ENCODE peak calls at places on chromosomes 1 and 21, in seven cellular contexts. D is GM23248, A is HCT116, R is PC-3, M is OCI-LY7, F is hepatocyte, N is MM.1S. B is an unnamed sample.

GRCh38 chr1:54553781-54554313 is 5.8 kb downstream of the ACOT11 start:
- DNase-seq in R (no peak), D (no peak), M (no peak), N (no peak), A (no peak), F (no peak), B (no peak)

GRCh38 chr1:37879865-37880264 is 20.5 kb upstream of the MTF1 start:
- DNase-seq in F (peak), R (no peak), M (no peak), D (no peak), N (no peak), A (no peak), B (no peak)

GRCh38 chr1:39061951-39062350 is 35.8 kb downstream of the NDUFS5 start:
- DNase-seq in M (no peak), A (no peak), N (no peak), R (peak), F (no peak), D (no peak), B (no peak)

GRCh38 chr1:244837597-244838258 is 2.3 kb downstream of the COX20 start:
- DNase-seq in F (no peak), A (no peak), N (no peak), D (no peak), M (peak), R (no peak), B (no peak)

GRCh38 chr1:177385760-177386698 is 215.3 kb downstream of the BRINP2 start:
- DNase-seq in A (no peak), D (peak), M (no peak), F (no peak), R (peak), N (no peak), B (peak)

GRCh38 chr1:39130297-39130696 is 74.2 kb upstream of the MACF1 start:
- DNase-seq in A (no peak), R (peak), N (no peak), M (no peak), F (no peak), D (peak), B (no peak)

GRCh38 chr1:18743233-18743632 is 112.6 kb downstream of the PAX7 start:
- DNase-seq in N (no peak), R (no peak), F (no peak), M (no peak), D (no peak), A (peak), B (peak)

GRCh38 chr1:154791292-154792278 is 78.5 kb downstream of the KCNN3 start:
- DNase-seq in M (peak), D (peak), A (peak), N (peak), F (peak), R (peak), B (no peak)

GRCh38 chr1:180923887-180924286 is 11.2 kb downstream of the KIAA1614 start:
- DNase-seq in R (no peak), N (no peak), M (no peak), D (no peak), A (no peak), F (no peak), B (no peak)

GRCh38 chr1:58857673-58858343 is 74.0 kb upstream of the JUN start:
- DNase-seq in R (no peak), F (no peak), M (no peak), D (no peak), A (no peak), N (peak), B (no peak)

GRCh38 chr1:173205146-173206051 is 1.7 kb downstream of the TNFSF4 start:
- DNase-seq in R (no peak), D (peak), N (peak), A (no peak), F (peak), M (no peak), B (no peak)

GRCh38 chr1:66271904-66272254 is 262.1 kb upstream of the SGIP1 start:
- DNase-seq in M (peak), F (no peak), A (no peak), D (peak), N (no peak), R (peak), B (no peak)

GRCh38 chr1:183385746-183386145 is 32.4 kb downstream of the NMNAT2 start:
- DNase-seq in N (no peak), F (no peak), R (no peak), A (no peak), M (no peak), D (peak), B (no peak)

GRCh38 chr1:186429017-186429416 is 31.9 kb downstream of the PDC start:
- DNase-seq in A (no peak), D (peak), R (no peak), M (no peak), F (no peak), N (no peak), B (no peak)

GRCh38 chr21:39564200-39564599 is 48.5 kb upstream of the B3GALT5 start:
- DNase-seq in N (no peak), M (no peak), D (no peak), R (no peak), A (no peak), F (no peak), B (no peak)

GRCh38 chr1:207304710-207305151 is 16.7 kb upstream of the CD55 start:
- DNase-seq in D (no peak), A (peak), N (no peak), F (no peak), R (peak), M (no peak), B (no peak)

GRCh38 chr1:201295346-201295745 is 12.0 kb downstream of the PKP1 start:
- DNase-seq in N (no peak), A (no peak), M (no peak), F (no peak), R (no peak), D (peak), B (peak)

GRCh38 chr1:24768873-24769605 is 23.8 kb downstream of the CLIC4 start:
- DNase-seq in A (no peak), F (no peak), R (no peak), D (peak), M (no peak), N (no peak), B (no peak)

GRCh38 chr1:25909062-25909461 is 2.8 kb upstream of the STMN1 start:
- DNase-seq in N (no peak), D (no peak), A (no peak), F (no peak), R (no peak), M (no peak), B (no peak)

GRCh38 chr1:247184254-247184653 is 12.4 kb upstream of the ZNF124 start:
- DNase-seq in D (no peak), R (no peak), N (no peak), A (no peak), F (no peak), M (no peak), B (no peak)

GRCh38 chr1:90707363-90707710 is 9.8 kb downstream of the BARHL2 start:
- DNase-seq in A (no peak), M (no peak), N (no peak), F (peak), D (peak), R (peak), B (peak)

GRCh38 chr1:108722292-108722691 is 9.6 kb downstream of the FNDC7 start:
- DNase-seq in N (peak), R (no peak), D (peak), M (no peak), F (no peak), A (no peak), B (no peak)

GRCh38 chr1:61606448-61607312 is 118.3 kb downstream of the TM2D1 start:
- DNase-seq in F (no peak), R (peak), M (no peak), A (no peak), D (peak), N (no peak), B (no peak)

GRCh38 chr1:61853545-61853944 is 111.3 kb downstream of the PATJ start:
- DNase-seq in M (peak), A (no peak), F (peak), D (peak), N (no peak), R (peak), B (no peak)

GRCh38 chr1:235601087-235601486 is 48.5 kb downstream of the GNG4 start:
- DNase-seq in M (peak), N (no peak), D (peak), F (no peak), A (no peak), R (peak), B (peak)

GRCh38 chr1:163758977-163759670 is 437.4 kb downstream of the NUF2 start:
- DNase-seq in R (no peak), A (no peak), D (no peak), N (no peak), M (no peak), F (no peak), B (no peak)

GRCh38 chr1:8796812-8797211 is 20.6 kb downstream of the RERE start:
- DNase-seq in D (no peak), M (no peak), R (no peak), N (no peak), A (no peak), F (no peak), B (no peak)

GRCh38 chr1:4415476-4415875 is 238.9 kb upstream of the AJAP1 start:
- DNase-seq in D (no peak), F (no peak), R (no peak), N (no peak), M (no peak), A (no peak), B (no peak)

GRCh38 chr1:53172751-53173498 is 23.7 kb upstream of the CPT2 start:
- DNase-seq in M (peak), A (no peak), F (no peak), R (peak), N (no peak), D (peak), B (peak)

GRCh38 chr1:241610056-241610815 is 29.9 kb downstream of the CHML start:
- DNase-seq in D (no peak), M (no peak), A (no peak), R (peak), F (peak), N (no peak), B (peak)

GRCh38 chr1:210250998-210251679 is 18.5 kb downstream of the SERTAD4 start:
- DNase-seq in D (peak), M (peak), A (peak), R (peak), F (peak), N (peak), B (peak)

GRCh38 chr1:53620620-53620957 is 118.4 kb downstream of the GLIS1 start:
- DNase-seq in R (no peak), M (no peak), F (no peak), A (no peak), D (no peak), N (no peak), B (no peak)

GRCh38 chr1:99560192-99561040 is 85.5 kb upstream of the PALMD start:
- DNase-seq in A (no peak), R (peak), F (no peak), M (no peak), N (no peak), D (no peak), B (no peak)

GRCh38 chr1:99557556-99558256 is 88.2 kb upstream of the PALMD start:
- DNase-seq in N (no peak), R (peak), D (peak), F (no peak), A (no peak), M (no peak), B (no peak)

GRCh38 chr1:99558539-99558938 is 87.4 kb upstream of the PALMD start:
- DNase-seq in F (no peak), N (no peak), D (peak), A (no peak), M (no peak), R (peak), B (no peak)

GRCh38 chr1:99561952-99562351 is 84.0 kb upstream of the PALMD start:
- DNase-seq in F (no peak), D (no peak), R (no peak), N (no peak), A (no peak), M (no peak), B (no peak)

GRCh38 chr1:99559166-99559565 is 86.7 kb upstream of the PALMD start:
- DNase-seq in R (peak), A (no peak), F (no peak), M (no peak), N (no peak), D (no peak), B (no peak)
- H3K4me2 ChIP-seq in R (peak), A (no peak), F (peak), M (no peak), N (no peak), D (no peak), B (no peak)

GRCh38 chr1:118998171-118998570 is 10.0 kb upstream of the TBX15 start:
- DNase-seq in D (no peak), R (no peak), F (no peak), N (no peak), A (no peak), M (no peak), B (no peak)

GRCh38 chr1:119001181-119002018 is 13.3 kb upstream of the TBX15 start:
- DNase-seq in R (no peak), D (peak), A (no peak), M (no peak), F (no peak), N (no peak), B (peak)

GRCh38 chr1:119003413-119004128 is 15.4 kb upstream of the TBX15 start:
- DNase-seq in D (no peak), M (no peak), N (no peak), R (no peak), F (no peak), A (no peak), B (no peak)

GRCh38 chr1:118999348-119000071 is 11.4 kb upstream of the TBX15 start:
- DNase-seq in R (no peak), D (no peak), A (no peak), F (no peak), M (no peak), N (no peak), B (no peak)

DNA sequence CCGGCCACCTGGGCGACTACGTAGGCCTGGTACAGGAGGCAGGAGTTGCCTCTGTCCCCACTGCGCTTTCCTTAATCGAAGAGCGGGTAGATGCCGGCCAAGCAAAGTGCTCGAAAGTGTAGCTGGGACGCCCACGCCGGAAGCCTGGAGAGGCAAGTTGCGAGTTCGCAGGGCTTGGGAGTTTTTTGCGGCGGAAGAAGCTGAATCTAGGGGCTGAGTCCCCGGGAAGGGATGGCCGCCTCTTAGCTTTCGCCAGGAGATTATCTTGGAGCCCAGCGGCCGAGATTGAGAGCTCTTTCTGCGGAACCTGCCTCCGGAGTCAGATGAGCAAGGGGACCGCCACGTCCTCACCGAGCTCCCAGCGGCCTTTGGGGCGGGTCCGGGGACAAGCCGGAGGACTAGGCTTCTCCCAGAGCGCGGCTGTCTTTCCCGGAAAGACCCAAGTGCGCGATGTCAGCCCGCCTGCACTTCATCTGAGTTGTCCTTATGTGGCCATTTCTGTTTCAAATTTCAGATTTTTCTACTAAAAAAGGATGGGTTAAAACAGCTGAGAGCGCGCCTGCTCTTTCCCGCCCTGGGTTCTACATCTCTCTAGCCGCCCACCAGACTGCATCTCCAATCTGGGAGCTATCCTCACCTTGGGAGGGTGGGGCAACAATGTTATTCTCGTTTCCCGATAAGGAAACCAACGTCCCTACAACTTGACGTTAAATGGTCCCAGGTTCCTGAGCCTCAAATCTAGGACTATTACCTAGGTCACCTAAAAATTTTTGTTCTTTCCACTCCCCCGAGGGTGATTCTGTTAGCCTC is 12.4 kb upstream of the TBX15 start:
- DNase-seq in A (no peak), R (no peak), N (no peak), F (no peak), M (no peak), D (peak), B (peak)
- TF ChIP-seq EZH2phosphoT487 in A (no peak), R (no peak), N (no peak), F (no peak), M (no peak), D (no peak), B (peak)

GRCh38 chr1:47992720-47993119 is 4.5 kb downstream of the TRABD2B start:
- DNase-seq in R (no peak), D (peak), A (no peak), N (no peak), M (no peak), F (no peak), B (peak)
- H3K4me3 ChIP-seq in R (no peak), D (no peak), A (no peak), N (no peak), M (no peak), F (no peak), B (no peak)

GRCh38 chr1:225874431-225874830 is 7.7 kb downstream of the TMEM63A start:
- DNase-seq in N (no peak), M (no peak), D (no peak), R (no peak), F (no peak), A (no peak), B (no peak)

GRCh38 chr1:225876900-225877510 is 5.2 kb downstream of the TMEM63A start:
- DNase-seq in A (no peak), F (no peak), M (no peak), N (no peak), R (no peak), D (no peak), B (no peak)

GRCh38 chr1:225877570-225877969 is 4.6 kb downstream of the TMEM63A start:
- DNase-seq in N (peak), M (peak), D (peak), A (no peak), F (peak), R (peak), B (peak)

GRCh38 chr1:225873281-225873850 is 8.8 kb downstream of the TMEM63A start:
- DNase-seq in M (no peak), R (no peak), N (no peak), D (no peak), F (no peak), A (no peak), B (no peak)

DNA sequence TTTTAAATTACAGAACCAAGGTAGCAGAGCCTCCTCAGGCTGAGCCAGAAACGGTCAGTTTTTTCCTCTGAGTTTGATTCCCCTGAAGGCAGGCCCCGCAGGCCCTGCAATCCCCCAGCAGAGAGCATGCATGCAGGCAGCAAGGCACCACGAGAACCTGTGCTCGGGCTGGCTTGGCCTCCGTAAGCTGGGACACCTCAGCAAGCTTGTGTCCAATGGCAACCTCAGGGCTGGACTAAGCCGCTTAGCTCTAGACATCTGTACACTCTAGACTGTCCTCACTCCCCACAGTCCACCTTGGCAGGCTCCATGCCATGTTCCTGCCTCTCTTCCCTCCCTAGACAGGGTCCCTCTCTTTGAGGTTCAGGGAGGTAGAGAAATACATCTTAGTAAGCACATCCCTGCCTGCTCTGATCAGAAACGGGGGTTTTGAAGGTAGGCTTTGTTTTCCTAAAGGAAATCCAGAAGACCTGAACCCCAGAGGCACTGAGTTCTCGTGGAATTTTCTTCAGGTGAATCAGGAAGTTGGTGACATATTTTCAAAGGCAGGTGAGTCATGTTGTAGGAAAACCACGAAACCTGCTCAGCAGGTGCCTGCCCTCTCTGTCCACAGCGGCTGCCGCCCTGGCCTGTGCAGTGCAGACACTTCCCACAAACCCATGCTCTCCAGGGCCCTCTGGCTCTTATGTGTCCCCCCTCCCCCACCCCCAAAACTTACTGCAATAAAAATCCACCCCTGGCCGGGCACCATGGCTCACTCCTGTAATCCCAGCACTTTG is 6.9 kb downstream of the TMEM63A start:
- DNase-seq in A (peak), D (no peak), M (no peak), N (peak), R (peak), F (peak), B (no peak)
- H3K4me2 ChIP-seq in A (peak), D (no peak), M (no peak), N (peak), R (peak), F (peak), B (no peak)

DNA sequence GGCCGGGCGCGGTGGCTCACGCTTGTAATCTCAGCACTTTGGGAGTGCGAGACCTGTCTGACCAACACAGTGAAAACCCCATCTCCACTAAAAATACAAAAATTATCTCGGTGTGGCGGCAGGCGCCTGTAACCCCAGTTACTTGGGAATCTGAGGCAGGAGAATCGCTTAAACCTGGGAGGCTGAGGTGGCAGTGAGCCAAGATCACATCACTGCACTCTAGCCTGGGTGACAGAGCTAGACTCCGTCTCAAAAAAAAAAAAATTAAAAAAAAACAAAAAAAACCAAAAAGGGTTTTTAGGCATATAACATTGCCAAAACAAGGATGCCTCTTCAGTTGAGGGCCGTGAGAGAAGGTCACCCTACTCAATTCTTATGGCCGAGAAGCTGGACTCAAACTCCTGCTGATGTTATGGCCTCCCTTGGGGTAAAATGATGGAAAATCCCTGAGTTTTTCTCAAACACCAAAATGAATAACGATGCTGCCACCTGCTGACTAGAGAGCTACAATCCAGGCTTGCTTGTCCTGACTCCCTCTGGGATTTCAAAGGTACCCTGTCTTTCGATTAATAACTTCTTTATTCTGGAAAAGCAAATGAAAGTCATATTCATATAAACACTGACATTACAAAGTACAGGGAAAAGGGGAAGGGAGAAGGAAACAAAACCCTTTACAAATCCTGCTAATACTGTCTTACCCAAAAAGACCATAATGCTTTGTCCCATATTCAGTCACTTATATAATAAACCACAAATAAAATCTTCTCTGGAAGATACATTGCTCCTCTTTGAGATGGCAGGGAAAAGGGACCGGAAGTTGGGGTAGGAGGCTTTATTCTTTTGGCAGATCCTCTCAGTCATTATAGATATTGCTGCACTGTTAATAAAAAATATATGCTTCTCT is 10.7 kb downstream of the RAB42 start:
- DNase-seq in R (peak), N (peak), A (no peak), D (peak), M (peak), F (peak), B (peak)
- TF ChIP-seq EZH2phosphoT487 in R (no peak), N (no peak), A (no peak), D (no peak), M (no peak), F (no peak), B (no peak)